ENCODE peak calls at places on chromosomes 13 and 19, in four cellular contexts. W, I, F and P are unnamed samples.

GRCh38 chr13:104987621-104988020 is 1547.8 kb downstream of the EFNB2 start:
- DNase-seq in W (no peak), I (no peak), F (no peak), P (no peak)

GRCh38 chr13:53445682-53446081 is 417.1 kb downstream of the OLFM4 start:
- DNase-seq in W (no peak), I (no peak), F (no peak), P (no peak)

GRCh38 chr19:5553892-5554291 is 13.9 kb downstream of the TINCR start:
- DNase-seq in W (no peak), I (no peak), F (no peak), P (no peak)

GRCh38 chr13:113203507-113204377 is 4.7 kb downstream of the PCID2 start:
- DNase-seq in W (no peak), I (no peak), F (no peak), P (no peak)

GRCh38 chr19:4057913-4058695 is 8.6 kb downstream of the ZBTB7A start:
- DNase-seq in W (peak), I (no peak), F (peak), P (peak)

GRCh38 chr13:101747039-101747438 is 294.6 kb downstream of the ITGBL1 start:
- DNase-seq in W (no peak), I (no peak), F (no peak), P (peak)

GRCh38 chr13:98022210-98022609 is 68.7 kb downstream of the IPO5 start:
- DNase-seq in W (no peak), I (peak), F (peak), P (peak)

GRCh38 chr19:8580710-8581281 is 3.6 kb upstream of the MYO1F start:
- DNase-seq in W (peak), I (peak), F (no peak), P (peak)

GRCh38 chr13:94967183-94968039 is 255.1 kb upstream of the SOX21 start:
- DNase-seq in W (peak), I (no peak), F (no peak), P (no peak)

GRCh38 chr19:50962245-50962644 is 7.1 kb downstream of the KLK6 start:
- DNase-seq in W (no peak), I (no peak), F (no peak), P (no peak)

GRCh38 chr19:18435185-18435841 is 2.6 kb downstream of the ISYNA1 start:
- DNase-seq in W (no peak), I (no peak), F (no peak), P (no peak)

GRCh38 chr13:99731747-99732146 is 230.5 kb downstream of the TM9SF2 start:
- DNase-seq in W (no peak), I (no peak), F (no peak), P (no peak)

GRCh38 chr19:14146789-14147216 is 10.4 kb upstream of the ASF1B start:
- DNase-seq in W (no peak), I (no peak), F (peak), P (peak)

GRCh38 chr19:19900124-19900523 is 622 bp upstream of the ZNF93 start:
- DNase-seq in W (peak), I (no peak), F (no peak), P (peak)

GRCh38 chr13:36850790-36851438 is 31.9 kb downstream of the RFXAP start:
- DNase-seq in W (peak), I (no peak), F (no peak), P (no peak)